ENCODE peak calls at places on chromosomes 13 and 19, in seven cellular contexts. P is progenitor cell of endocrine pancreas, U is ovary, H is osteocyte, F is transverse colon, R is body of pancreas, T is RWPE1. D is an unnamed sample.

GRCh38 chr13:76672422-76672821 is 213.8 kb downstream of the KCTD12 start:
- DNase-seq in P (no peak), U (peak), H (no peak), F (no peak), R (no peak), T (peak), D (no peak)

GRCh38 chr13:95865080-95865597 is 188.1 kb downstream of the UGGT2 start:
- DNase-seq in P (no peak), U (no peak), H (no peak), F (no peak), R (no peak), T (no peak), D (no peak)

GRCh38 chr19:57888494-57889231 is at the start of gene ZNF814:
- DNase-seq in P (peak), U (peak), H (peak), F (peak), R (peak), T (peak), D (peak)

GRCh38 chr19:16022251-16022650 is 54.0 kb upstream of the TPM4 start:
- DNase-seq in P (no peak), U (no peak), H (no peak), F (no peak), R (no peak), T (no peak), D (no peak)

GRCh38 chr13:46313441-46314257 is 73.4 kb downstream of the RUBCNL start:
- DNase-seq in P (no peak), U (no peak), H (no peak), F (no peak), R (no peak), T (no peak), D (no peak)

GRCh38 chr19:54530866-54531265 is 28.2 kb downstream of the LAIR2 start:
- DNase-seq in P (no peak), U (no peak), H (no peak), F (no peak), R (no peak), T (no peak), D (no peak)

GRCh38 chr19:37452500-37453245 is 14.6 kb downstream of the ZNF569 start:
- DNase-seq in P (no peak), U (no peak), H (no peak), F (no peak), R (no peak), T (no peak), D (no peak)

GRCh38 chr13:111789420-111789819 is 277.5 kb upstream of the SOX1 start:
- DNase-seq in P (no peak), U (no peak), H (peak), F (no peak), R (no peak), T (no peak), D (no peak)

GRCh38 chr19:34480971-34481821 is at the start of gene WTIP:
- DNase-seq in P (peak), U (peak), H (peak), F (peak), R (peak), T (peak), D (peak)

GRCh38 chr13:25169356-25169755 is 2.7 kb downstream of the AMER2 start:
- DNase-seq in P (no peak), U (no peak), H (peak), F (no peak), R (no peak), T (no peak), D (no peak)

GRCh38 chr13:45584816-45585215 is 30.7 kb downstream of the ERICH6B start:
- DNase-seq in P (no peak), U (no peak), H (no peak), F (no peak), R (no peak), T (peak), D (no peak)

GRCh38 chr13:113318956-113319355 is 21.9 kb downstream of the LAMP1 start:
- DNase-seq in P (no peak), U (no peak), H (no peak), F (no peak), R (no peak), T (no peak), D (no peak)

GRCh38 chr19:43570174-43570791 is 5.0 kb downstream of the XRCC1 start:
- DNase-seq in P (no peak), U (no peak), H (no peak), F (no peak), R (peak), T (peak), D (no peak)

GRCh38 chr13:99218545-99218944 is 17.9 kb downstream of the UBAC2 start:
- DNase-seq in P (no peak), U (no peak), H (no peak), F (no peak), R (peak), T (no peak), D (no peak)

GRCh38 chr13:58963321-58963720 is 1200.4 kb downstream of the DIAPH3 start:
- DNase-seq in P (no peak), U (no peak), H (no peak), F (no peak), R (no peak), T (no peak), D (no peak)

GRCh38 chr13:50128406-50129048 is 113.3 kb downstream of the KCNRG start:
- DNase-seq in P (no peak), U (no peak), H (no peak), F (no peak), R (no peak), T (no peak), D (no peak)

GRCh38 chr13:49953560-49953959 is 17.4 kb upstream of the SPRYD7 start:
- DNase-seq in P (no peak), U (no peak), H (no peak), F (no peak), R (no peak), T (no peak), D (no peak)

GRCh38 chr13:47334173-47334572 is 437.3 kb upstream of the HTR2A start:
- DNase-seq in P (no peak), U (no peak), H (no peak), F (no peak), R (peak), T (no peak), D (peak)

GRCh38 chr13:34265016-34265692 is 447.2 kb downstream of the RFC3 start:
- DNase-seq in P (no peak), U (no peak), H (no peak), F (no peak), R (no peak), T (peak), D (no peak)

GRCh38 chr13:26914624-26915023 is 154.0 kb upstream of the GPR12 start:
- DNase-seq in P (no peak), U (no peak), H (no peak), F (no peak), R (no peak), T (peak), D (no peak)

GRCh38 chr13:42821437-42821836 is 40.1 kb downstream of the FAM216B start:
- DNase-seq in P (no peak), U (no peak), H (no peak), F (no peak), R (no peak), T (no peak), D (no peak)

GRCh38 chr19:49818691-49819331 is 722 bp downstream of the MED25 start:
- DNase-seq in P (no peak), U (no peak), H (no peak), F (no peak), R (no peak), T (no peak), D (no peak)

GRCh38 chr19:58001895-58002369 is 688 bp downstream of the ZNF606 start:
- DNase-seq in P (no peak), U (no peak), H (no peak), F (peak), R (no peak), T (peak), D (no peak)

GRCh38 chr19:20928371-20928770 is 5.3 kb downstream of the ZNF85 start:
- DNase-seq in P (no peak), U (no peak), H (peak), F (no peak), R (no peak), T (no peak), D (no peak)

GRCh38 chr19:48815870-48816501 is 5.2 kb upstream of the BCAT2 start:
- DNase-seq in P (no peak), U (no peak), H (no peak), F (no peak), R (peak), T (no peak), D (no peak)

GRCh38 chr13:103203750-103204330 is 137.6 kb upstream of the SLC10A2 start:
- DNase-seq in P (no peak), U (no peak), H (no peak), F (no peak), R (no peak), T (no peak), D (no peak)

GRCh38 chr19:4738734-4739133 is 15.1 kb upstream of the DPP9 start:
- DNase-seq in P (no peak), U (no peak), H (no peak), F (no peak), R (no peak), T (no peak), D (no peak)

GRCh38 chr13:85286081-85286480 is 513.1 kb downstream of the SLITRK6 start:
- DNase-seq in P (no peak), U (no peak), H (no peak), F (no peak), R (no peak), T (no peak), D (no peak)

GRCh38 chr19:9406798-9407352 is 28.5 kb downstream of the ZNF266 start:
- DNase-seq in P (no peak), U (peak), H (no peak), F (peak), R (peak), T (peak), D (peak)

GRCh38 chr13:41384749-41385503 is 72.4 kb upstream of the RGCC start:
- DNase-seq in P (no peak), U (no peak), H (no peak), F (no peak), R (no peak), T (peak), D (no peak)
- TF ChIP-seq CTCF in P (peak), U (no peak), H (peak), F (peak), R (peak), T (peak), D (peak)

DNA sequence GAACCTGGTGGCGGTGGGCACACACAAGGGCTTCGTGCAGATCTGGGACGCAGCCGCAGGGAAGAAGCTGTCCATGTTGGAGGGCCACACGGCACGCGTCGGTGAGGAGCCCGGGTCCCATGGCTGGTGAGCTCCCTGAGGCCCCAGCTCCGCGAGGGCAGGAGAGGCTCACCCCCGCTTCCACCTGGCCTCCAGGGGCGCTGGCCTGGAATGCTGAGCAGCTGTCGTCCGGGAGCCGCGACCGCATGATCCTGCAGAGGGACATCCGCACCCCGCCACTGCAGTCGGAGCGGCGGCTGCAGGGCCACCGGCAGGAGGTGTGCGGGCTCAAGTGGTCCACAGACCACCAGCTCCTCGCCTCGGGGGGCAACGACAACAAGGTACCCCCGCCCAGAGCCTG is 7.3 kb upstream of the TEKTIP1 start:
- DNase-seq in P (no peak), U (no peak), H (no peak), F (no peak), R (no peak), T (no peak), D (no peak)
- TF ChIP-seq CTCF in P (no peak), U (no peak), H (no peak), F (no peak), R (no peak), T (no peak), D (no peak)

GRCh38 chr19:29624489-29625210 is 18.6 kb downstream of the POP4 start:
- DNase-seq in P (no peak), U (no peak), H (no peak), F (no peak), R (no peak), T (no peak), D (no peak)
- TF ChIP-seq CTCF in P (no peak), U (no peak), H (no peak), F (no peak), R (no peak), T (no peak), D (no peak)

GRCh38 chr19:12681074-12681987 is at the start of gene DHPS:
- DNase-seq in P (peak), U (peak), H (peak), F (peak), R (peak), T (peak), D (peak)
- TF ChIP-seq CTCF in P (peak), U (no peak), H (no peak), F (no peak), R (no peak), T (no peak), D (peak)

DNA sequence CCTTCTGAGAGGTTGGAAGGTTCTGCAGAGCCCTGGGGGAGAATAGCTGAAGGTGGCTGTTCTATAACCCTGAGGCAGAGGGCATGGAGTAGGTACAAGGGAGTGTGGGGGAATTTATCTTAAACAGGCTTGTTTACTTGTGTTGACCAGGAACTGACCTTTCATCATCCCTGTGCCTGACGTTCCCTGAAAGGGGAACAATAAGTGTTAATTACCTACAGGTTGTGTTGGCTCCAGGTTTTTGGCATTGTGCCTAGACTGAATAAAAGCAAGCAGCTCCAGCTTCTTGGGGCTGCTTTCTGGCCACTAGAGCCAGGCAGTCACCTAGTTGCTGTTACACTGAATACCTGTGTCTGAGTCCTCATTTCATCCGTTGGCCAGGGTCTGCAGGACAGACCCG is 60.0 kb downstream of the ZNF627 start:
- DNase-seq in P (no peak), U (no peak), H (no peak), F (peak), R (peak), T (no peak), D (no peak)
- TF ChIP-seq CTCF in P (no peak), U (no peak), H (no peak), F (no peak), R (no peak), T (no peak), D (no peak)

GRCh38 chr19:35495107-35496064 is 5.1 kb upstream of the KRTDAP start:
- DNase-seq in P (peak), U (peak), H (no peak), F (peak), R (peak), T (peak), D (peak)
- TF ChIP-seq CTCF in P (peak), U (peak), H (peak), F (peak), R (peak), T (peak), D (peak)

GRCh38 chr13:101917833-101918755 is 465.6 kb downstream of the ITGBL1 start:
- DNase-seq in P (no peak), U (no peak), H (no peak), F (no peak), R (peak), T (no peak), D (peak)
- TF ChIP-seq CTCF in P (no peak), U (no peak), H (no peak), F (no peak), R (no peak), T (no peak), D (no peak)

DNA sequence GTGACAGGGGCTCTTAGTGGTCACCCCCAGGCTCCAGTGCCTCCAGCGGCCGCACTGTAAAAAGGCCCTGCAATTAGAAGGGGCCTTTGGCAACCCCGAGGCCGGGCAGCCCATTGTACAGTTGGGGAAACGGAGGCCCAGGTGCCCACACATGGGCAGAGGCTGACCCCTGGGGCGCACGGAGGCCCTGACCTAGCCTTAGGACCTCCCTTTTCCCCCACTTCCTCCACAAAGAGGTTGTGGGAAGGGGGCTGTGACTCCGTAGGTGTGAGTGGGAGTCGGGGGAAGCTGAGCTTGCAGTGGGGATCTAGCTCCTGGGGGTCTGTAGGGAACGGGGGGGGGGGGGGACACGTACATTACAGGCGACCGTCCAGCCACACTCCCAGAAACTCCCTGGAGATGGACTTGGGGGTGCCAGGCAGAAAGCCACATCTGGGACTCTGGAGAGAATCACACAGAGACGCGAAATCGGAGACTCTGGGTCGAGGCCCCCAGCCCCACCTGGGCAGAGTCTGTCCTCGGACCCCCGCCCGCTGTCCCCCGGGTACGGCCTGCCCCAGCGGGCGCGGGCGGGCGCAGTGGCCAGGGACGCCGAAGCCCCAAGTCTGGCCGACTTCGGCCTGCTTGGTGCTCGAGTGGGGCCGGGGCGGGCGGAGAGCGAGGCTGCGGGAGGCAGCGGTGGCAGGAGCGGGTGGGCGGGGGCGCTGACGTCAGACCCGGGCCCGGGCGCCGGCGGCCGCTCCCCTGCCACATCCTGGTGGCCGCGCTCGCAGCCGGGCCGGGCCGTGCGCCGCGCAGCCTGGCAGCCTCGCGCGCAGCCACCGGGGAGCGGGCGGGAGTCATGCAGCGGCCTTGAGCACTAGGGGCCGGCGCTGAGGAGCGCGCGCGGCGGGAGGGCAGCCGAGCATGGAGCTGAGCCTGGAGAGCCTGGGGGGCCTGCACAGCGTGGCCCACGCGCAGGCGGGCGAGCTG is at the start of gene ONECUT3:
- DNase-seq in P (peak), U (no peak), H (no peak), F (no peak), R (no peak), T (no peak), D (no peak)
- TF ChIP-seq CTCF in P (no peak), U (no peak), H (no peak), F (no peak), R (no peak), T (no peak), D (no peak)

GRCh38 chr19:47511128-47511517 is 3.7 kb downstream of the NAPA start:
- DNase-seq in P (no peak), U (peak), H (no peak), F (no peak), R (peak), T (no peak), D (no peak)
- TF ChIP-seq CTCF in P (no peak), U (peak), H (no peak), F (no peak), R (no peak), T (no peak), D (no peak)